ENCODE peak calls at places on chromosome 2, in five cellular contexts. G, C, I, U and L are unnamed samples.

GRCh38 chr2:9769171-9770005 is 73.9 kb upstream of the TAF1B start:
- DNase-seq in U (no peak), I (no peak), G (no peak), C (no peak), L (peak; percentile 60)

GRCh38 chr2:88600038-88600465 is 27.2 kb downstream of the EIF2AK3 start:
- DNase-seq in C (peak; percentile 33), G (peak; percentile 10), I (no peak), U (peak; percentile 8), L (peak; percentile 98)

GRCh38 chr2:48902521-48902920 is 147.0 kb upstream of the LHCGR start:
- DNase-seq in I (no peak), C (no peak), G (no peak), U (peak; percentile 13), L (no peak)

GRCh38 chr2:151361674-151362380 is 4.4 kb downstream of the TNFAIP6 start:
- DNase-seq in G (no peak), C (no peak), I (no peak), U (no peak), L (no peak)

GRCh38 chr2:65076345-65076710 is 20.1 kb downstream of the CEP68 start:
- DNase-seq in U (no peak), C (no peak), I (no peak), G (no peak), L (peak; percentile 10)

GRCh38 chr2:43400508-43400907 is 174.1 kb upstream of the ZFP36L2 start:
- DNase-seq in G (no peak), U (no peak), I (no peak), C (no peak), L (no peak)

GRCh38 chr2:126797622-126798275 is 100.9 kb upstream of the TEX51 start:
- DNase-seq in U (no peak), I (no peak), C (no peak), G (no peak), L (no peak)

GRCh38 chr2:173058097-173058496 is 17.5 kb upstream of the MAP3K20 start:
- DNase-seq in C (no peak), U (no peak), I (no peak), G (no peak), L (no peak)

GRCh38 chr2:49770919-49771318 is 616.6 kb upstream of the FSHR start:
- DNase-seq in G (peak; percentile 46), I (no peak), C (no peak), U (no peak), L (peak; percentile 31)

GRCh38 chr2:109129356-109129920 is 433 bp downstream of the SH3RF3 start:
- DNase-seq in C (peak; percentile 10), G (no peak), U (peak; percentile 22), I (no peak), L (peak; percentile 25)

GRCh38 chr2:54574107-54574859 is 118.2 kb downstream of the SPTBN1 start:
- DNase-seq in U (peak; percentile 69), C (peak; percentile 70), I (peak; percentile 37), G (no peak), L (peak; percentile 53)

GRCh38 chr2:135630488-135630887 is 99.2 kb downstream of the R3HDM1 start:
- DNase-seq in I (no peak), C (no peak), G (no peak), U (no peak), L (no peak)

GRCh38 chr2:202036601-202037037 is 3.0 kb downstream of the FZD7 start:
- DNase-seq in G (peak; percentile 42), U (no peak), I (no peak), C (no peak), L (peak; percentile 34)